ENCODE peak calls at places on chromosomes 2 and 18, in nine cellular contexts. G is NCI-H510A treated with DMSO at 0.1 percent for 48 hours; E is small intestine; F is NCI-H1417; T is GM19239; I is head of caudate nucleus; Z is caudate nucleus; P is body of pancreas; N is activated CD4-positive, CD25-positive, alpha-beta regulatory T cell. A is an unnamed sample.
A peak's percentile ranks its signal among the peaks of the same experiment; 100 is the strongest.

GRCh38 chr2:31239842-31240198 is 5.9 kb downstream of the EHD3 start:
- DNase-seq in G (no peak), E (no peak), F (no peak), T (no peak), I (no peak), Z (no peak), P (no peak), N (no peak), A (no peak)

GRCh38 chr18:48771641-48772380 is 179.0 kb downstream of the SMAD7 start:
- DNase-seq in G (no peak), E (no peak), F (no peak), T (no peak), I (no peak), Z (no peak), P (no peak), N (no peak), A (no peak)

GRCh38 chr2:181685150-181685688 is 4.9 kb upstream of the NEUROD1 start:
- DNase-seq in G (no peak), E (peak; percentile 41), F (no peak), T (no peak), I (no peak), Z (no peak), P (no peak), N (no peak), A (no peak)

GRCh38 chr18:23495723-23496440 is 7.4 kb upstream of the RMC1 start:
- DNase-seq in G (peak; percentile 66), E (peak; percentile 46), F (peak; percentile 78), T (no peak), I (no peak), Z (no peak), P (no peak), N (no peak), A (no peak)

GRCh38 chr2:241161646-241162281 is 11.5 kb downstream of the PPP1R7 start:
- DNase-seq in G (no peak), E (peak; percentile 3), F (no peak), T (no peak), I (peak; percentile 69), Z (no peak), P (peak; percentile 41), N (no peak), A (no peak)

GRCh38 chr2:54916637-54917036 is 133.6 kb downstream of the RTN4 start:
- DNase-seq in G (no peak), E (no peak), F (no peak), T (no peak), I (no peak), Z (no peak), P (no peak), N (no peak), A (no peak)

GRCh38 chr2:56008661-56009411 is 85.3 kb upstream of the EFEMP1 start:
- DNase-seq in G (peak; percentile 90), E (no peak), F (peak; percentile 98), T (no peak), I (peak; percentile 71), Z (peak; percentile 17), P (peak; percentile 32), N (no peak), A (peak; percentile 22)

GRCh38 chr2:201532686-201533304 is 81.3 kb downstream of the STRADB start:
- DNase-seq in G (no peak), E (no peak), F (no peak), T (peak; percentile 5), I (no peak), Z (no peak), P (no peak), N (no peak), A (peak; percentile 84)

GRCh38 chr2:38432827-38433606 is 55.9 kb upstream of the ATL2 start:
- DNase-seq in G (no peak), E (peak; percentile 93), F (no peak), T (no peak), I (no peak), Z (no peak), P (no peak), N (no peak), A (no peak)

GRCh38 chr18:77360315-77361186 is 110.9 kb downstream of the GALR1 start:
- DNase-seq in G (no peak), E (no peak), F (no peak), T (no peak), I (no peak), Z (no peak), P (no peak), N (no peak), A (no peak)

GRCh38 chr2:167136876-167137579 is 248.7 kb downstream of the XIRP2 start:
- DNase-seq in G (no peak), E (no peak), F (no peak), T (no peak), I (no peak), Z (no peak), P (no peak), N (no peak), A (no peak)

GRCh38 chr2:126786765-126787164 is 111.9 kb upstream of the TEX51 start:
- DNase-seq in G (no peak), E (no peak), F (no peak), T (no peak), I (no peak), Z (no peak), P (no peak), N (no peak), A (no peak)

GRCh38 chr2:236161082-236161462 is 7.1 kb downstream of the GBX2 start:
- DNase-seq in G (no peak), E (no peak), F (no peak), T (no peak), I (no peak), Z (no peak), P (no peak), N (no peak), A (no peak)

GRCh38 chr2:109141727-109142283 is 12.8 kb downstream of the SH3RF3 start:
- DNase-seq in G (no peak), E (no peak), F (no peak), T (no peak), I (no peak), Z (no peak), P (no peak), N (no peak), A (no peak)

GRCh38 chr18:23357992-23358594 is 95.0 kb upstream of the RIOK3 start:
- DNase-seq in G (no peak), E (peak; percentile 66), F (no peak), T (no peak), I (peak; percentile 29), Z (no peak), P (peak; percentile 42), N (no peak), A (no peak)

GRCh38 chr2:237213325-237214040 is 127.8 kb downstream of the COPS8 start:
- DNase-seq in G (no peak), E (no peak), F (no peak), T (no peak), I (no peak), Z (no peak), P (peak; percentile 62), N (no peak), A (no peak)

GRCh38 chr2:85468704-85469349 is 50.3 kb downstream of the SH2D6 start:
- DNase-seq in G (no peak), E (peak; percentile 94), F (peak; percentile 6), T (no peak), I (no peak), Z (no peak), P (peak; percentile 79), N (no peak), A (no peak)

GRCh38 chr18:9516437-9517064 is 41.2 kb downstream of the RALBP1 start:
- DNase-seq in G (peak; percentile 38), E (peak; percentile 22), F (peak; percentile 69), T (no peak), I (no peak), Z (no peak), P (peak; percentile 23), N (no peak), A (peak; percentile 19)

GRCh38 chr2:239110595-239111048 is 262.7 kb downstream of the TWIST2 start:
- DNase-seq in G (no peak), E (no peak), F (peak; percentile 23), T (no peak), I (no peak), Z (no peak), P (peak; percentile 26), N (no peak), A (no peak)

GRCh38 chr2:152189622-152190495 is 14.3 kb upstream of the STAM2 start:
- DNase-seq in G (peak; percentile 13), E (peak; percentile 64), F (peak; percentile 78), T (peak; percentile 16), I (peak; percentile 32), Z (peak; percentile 3), P (peak; percentile 44), N (no peak), A (no peak)

GRCh38 chr18:3595282-3596273 is 145.6 kb downstream of the TGIF1 start:
- DNase-seq in G (peak; percentile 94), E (peak; percentile 62), F (peak; percentile 52), T (no peak), I (no peak), Z (no peak), P (peak; percentile 44), N (no peak), A (peak; percentile 79)

GRCh38 chr18:34352385-34353163 is 127.9 kb upstream of the NOL4 start:
- DNase-seq in G (peak; percentile 100), E (no peak), F (peak; percentile 100), T (no peak), I (no peak), Z (no peak), P (peak; percentile 42), N (no peak), A (no peak)

GRCh38 chr2:213125646-213126347 is 25.6 kb downstream of the IKZF2 start:
- DNase-seq in G (no peak), E (no peak), F (no peak), T (no peak), I (no peak), Z (no peak), P (no peak), N (no peak), A (no peak)

GRCh38 chr2:158131919-158132566 is 30.4 kb downstream of the UPP2 start:
- DNase-seq in G (no peak), E (peak; percentile 86), F (no peak), T (no peak), I (no peak), Z (no peak), P (peak; percentile 59), N (no peak), A (no peak)

GRCh38 chr2:23745068-23745725 is 181.7 kb downstream of the ATAD2B start:
- DNase-seq in G (no peak), E (no peak), F (no peak), T (no peak), I (no peak), Z (no peak), P (no peak), N (no peak), A (no peak)

GRCh38 chr2:133756833-133757232 is 188.6 kb upstream of the NCKAP5 start:
- DNase-seq in G (no peak), E (no peak), F (no peak), T (no peak), I (no peak), Z (no peak), P (no peak), N (no peak), A (no peak)

GRCh38 chr2:50838316-50838715 is 193.6 kb downstream of the NRXN1 start:
- DNase-seq in G (no peak), E (no peak), F (no peak), T (no peak), I (no peak), Z (no peak), P (no peak), N (no peak), A (no peak)

GRCh38 chr2:118185210-118186109 is 97.2 kb downstream of the INSIG2 start:
- DNase-seq in G (peak; percentile 72), E (peak; percentile 39), F (peak; percentile 91), T (peak; percentile 47), I (peak; percentile 56), Z (peak; percentile 36), P (peak; percentile 79), N (peak; percentile 6), A (peak; percentile 62)

GRCh38 chr2:1366546-1367134 is 46.6 kb upstream of the TPO start:
- DNase-seq in G (peak; percentile 42), E (no peak), F (peak; percentile 92), T (no peak), I (peak; percentile 87), Z (peak; percentile 30), P (peak; percentile 98), N (no peak), A (no peak)

GRCh38 chr2:222732774-222733173 is 61.3 kb downstream of the MOGAT1 start:
- DNase-seq in G (no peak), E (no peak), F (no peak), T (no peak), I (no peak), Z (no peak), P (no peak), N (no peak), A (no peak)

GRCh38 chr2:60984717-60985116 is 32.8 kb upstream of the PEX13 start:
- DNase-seq in G (no peak), E (no peak), F (no peak), T (no peak), I (no peak), Z (no peak), P (no peak), N (no peak), A (no peak)